ENCODE peak calls at places on chromosomes 1 and 21, in five cellular contexts. O is osteoblast, I is endothelial cell of umbilical vein, T is uterus, U is IMR-90. Y is an unnamed sample.

GRCh38 chr1:98104285-98104684 is 183.5 kb upstream of the DPYD start:
- DNase-seq in O (no peak), I (no peak), T (no peak), U (peak; percentile 87), Y (no peak)

GRCh38 chr1:242828828-242829227 is 304.3 kb upstream of the PLD5 start:
- DNase-seq in O (no peak), I (no peak), T (no peak), U (no peak), Y (peak; percentile 36)

GRCh38 chr1:108077991-108078390 is 113.0 kb upstream of the VAV3 start:
- DNase-seq in O (no peak), I (no peak), T (no peak), U (no peak), Y (no peak)

GRCh38 chr21:29072873-29073221 is 601 bp downstream of the CCT8 start:
- DNase-seq in O (peak; percentile 62), I (peak; percentile 54), T (no peak), U (peak; percentile 38), Y (no peak)

GRCh38 chr1:115705085-115706008 is 63.2 kb downstream of the CASQ2 start:
- DNase-seq in O (no peak), I (no peak), T (no peak), U (no peak), Y (no peak)

GRCh38 chr1:36787312-36787711 is 247.0 kb downstream of the GRIK3 start:
- DNase-seq in O (no peak), I (no peak), T (no peak), U (no peak), Y (no peak)

GRCh38 chr21:25329227-25329626 is 278.1 kb downstream of the MRPL39 start:
- DNase-seq in O (peak; percentile 79), I (no peak), T (no peak), U (peak; percentile 91), Y (no peak)

GRCh38 chr1:6218380-6218779 is 12.5 kb downstream of the RNF207 start:
- DNase-seq in O (peak; percentile 30), I (no peak), T (no peak), U (no peak), Y (no peak)

GRCh38 chr1:26574690-26575349 is 45.3 kb downstream of the RPS6KA1 start:
- DNase-seq in O (peak; percentile 81), I (no peak), T (no peak), U (peak; percentile 33), Y (no peak)

GRCh38 chr1:209593747-209594146 is 10.2 kb downstream of the CAMK1G start:
- DNase-seq in O (no peak), I (no peak), T (no peak), U (no peak), Y (no peak)

GRCh38 chr1:17293681-17294415 is 14.1 kb upstream of the PADI4 start:
- DNase-seq in O (peak; percentile 47), I (no peak), T (no peak), U (no peak), Y (no peak)

GRCh38 chr1:17297991-17298390 is 10.0 kb upstream of the PADI4 start:
- DNase-seq in O (no peak), I (no peak), T (no peak), U (no peak), Y (no peak)

GRCh38 chr1:17290553-17290952 is 17.4 kb upstream of the PADI4 start:
- DNase-seq in O (no peak), I (no peak), T (no peak), U (no peak), Y (no peak)

GRCh38 chr1:17292299-17293198 is 15.4 kb upstream of the PADI4 start:
- DNase-seq in O (no peak), I (no peak), T (no peak), U (no peak), Y (no peak)

GRCh38 chr1:17295292-17295691 is 12.7 kb upstream of the PADI4 start:
- DNase-seq in O (peak; percentile 27), I (no peak), T (no peak), U (no peak), Y (no peak)
- H3K27me3 ChIP-seq in O (peaks cover 20% of the 10 kb centered on the region), I (no peaks in the 10 kb centered on the region), T (no peaks in the 10 kb centered on the region), U (peaks cover 15% of the 10 kb centered on the region), Y (no peaks in the 10 kb centered on the region)

GRCh38 chr1:19187852-19188251 is 22.2 kb downstream of the UBR4 start:
- DNase-seq in O (no peak), I (no peak), T (no peak), U (no peak), Y (no peak)
- H3K36me3 ChIP-seq in O (peaks cover 90% of the 10 kb centered on the region), I (peaks cover 25% of the 10 kb centered on the region), T (no peaks in the 10 kb centered on the region), U (peaks cover 64% of the 10 kb centered on the region), Y (peaks cover 45% of the 10 kb centered on the region)

GRCh38 chr1:150576367-150576711 is 3.1 kb downstream of the MCL1 start:
- DNase-seq in O (peak; percentile 60), I (no peak), T (no peak), U (no peak), Y (no peak)
- H3K4me3 ChIP-seq in O (peak overlapping the region; percentile 99), I (peak overlapping the region; percentile 99), T (peak overlapping the region; percentile 61), U (peak overlapping the region; percentile 93), Y (peak overlapping the region; percentile 99)

DNA sequence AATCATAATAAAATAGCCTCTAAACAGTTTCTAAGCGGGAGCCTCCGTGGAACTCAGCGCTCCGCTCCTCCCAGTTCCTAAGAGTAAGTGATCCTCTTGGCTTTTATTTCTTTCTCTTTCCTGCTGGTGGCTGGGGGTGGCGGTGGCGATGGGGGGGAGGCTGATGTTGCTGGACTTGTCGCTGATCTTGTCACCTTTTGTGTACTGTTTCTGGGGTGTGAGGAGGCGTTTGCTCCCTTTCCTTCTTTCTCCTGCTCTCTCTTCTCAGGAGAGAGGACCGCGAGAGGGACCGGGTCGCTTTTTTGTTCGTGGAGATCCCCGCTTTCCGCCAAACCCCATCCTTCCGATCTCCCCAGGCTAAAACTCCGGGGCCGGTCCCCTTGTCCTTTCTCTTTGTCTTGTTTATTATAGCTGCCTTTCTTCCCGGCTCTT is 882 bp downstream of the PROX1 start:
- DNase-seq in O (peak; percentile 84), I (no peak), T (no peak), U (no peak), Y (no peak)
- H3K27me3 ChIP-seq in O (peaks cover 56% of the 10 kb centered on the region), I (peaks cover 36% of the 10 kb centered on the region), T (peaks cover 43% of the 10 kb centered on the region), U (peaks cover 48% of the 10 kb centered on the region), Y (peaks cover 58% of the 10 kb centered on the region)